ENCODE peak calls at places on chromosomes 4 and X, in four cellular contexts. Q is K562, H is A549, E is H1. F is an unnamed sample.

GRCh38 chrX:475926-476723 is 89.4 kb upstream of the PPP2R3B start:
- DNase-seq in Q (no peak), E (no peak), H (no peak), F (no peak)

GRCh38 chrX:23616361-23616760 is 50.9 kb upstream of the PRDX4 start:
- DNase-seq in Q (peak; percentile 50), E (no peak), H (peak; percentile 25), F (peak; percentile 0)

GRCh38 chrX:153989971-153990655 is 17.6 kb downstream of the TMEM187 start:
- DNase-seq in E (no peak), Q (no peak), H (no peak), F (no peak)

GRCh38 chr4:38383646-38384121 is 280.3 kb upstream of the KLF3 start:
- DNase-seq in Q (peak; percentile 54), H (no peak), E (no peak), F (no peak)

GRCh38 chr4:88477229-88477860 is 20.4 kb downstream of the HERC5 start:
- DNase-seq in E (no peak), Q (no peak), H (no peak), F (no peak)

GRCh38 chr4:151182455-151182854 is 83.0 kb downstream of the RPS3A start:
- DNase-seq in E (no peak), Q (no peak), H (no peak), F (no peak)

GRCh38 chr4:78347527-78347926 is 204.0 kb upstream of the ANXA3 start:
- DNase-seq in Q (no peak), E (no peak), H (no peak), F (no peak)

GRCh38 chr4:54384563-54384962 is 155.5 kb downstream of the PDGFRA start:
- DNase-seq in Q (no peak), H (peak; percentile 25), E (no peak), F (peak; percentile 3)

GRCh38 chrX:72554448-72555140 is 18.0 kb downstream of the HDAC8 start:
- DNase-seq in Q (no peak), E (peak; percentile 38), H (peak; percentile 87), F (no peak)

GRCh38 chr4:34043131-34043530 is 2201.2 kb downstream of the ARAP2 start:
- DNase-seq in H (no peak), E (no peak), Q (no peak), F (no peak)

GRCh38 chrX:2552621-2553297 is 52.0 kb upstream of the DHRSX start:
- DNase-seq in H (peak; percentile 78), Q (no peak), E (no peak), F (peak; percentile 13)

GRCh38 chr4:87196146-87196545 is 24.3 kb downstream of the KLHL8 start:
- DNase-seq in E (no peak), H (no peak), Q (no peak), F (no peak)

GRCh38 chr4:87188932-87189331 is 31.5 kb downstream of the KLHL8 start:
- DNase-seq in H (no peak), Q (no peak), E (no peak), F (no peak)

GRCh38 chr4:87188063-87188462 is 32.4 kb downstream of the KLHL8 start:
- DNase-seq in Q (no peak), E (no peak), H (no peak), F (no peak)

GRCh38 chr4:87193958-87194675 is 26.3 kb downstream of the KLHL8 start:
- DNase-seq in E (no peak), H (no peak), Q (no peak), F (no peak)

DNA sequence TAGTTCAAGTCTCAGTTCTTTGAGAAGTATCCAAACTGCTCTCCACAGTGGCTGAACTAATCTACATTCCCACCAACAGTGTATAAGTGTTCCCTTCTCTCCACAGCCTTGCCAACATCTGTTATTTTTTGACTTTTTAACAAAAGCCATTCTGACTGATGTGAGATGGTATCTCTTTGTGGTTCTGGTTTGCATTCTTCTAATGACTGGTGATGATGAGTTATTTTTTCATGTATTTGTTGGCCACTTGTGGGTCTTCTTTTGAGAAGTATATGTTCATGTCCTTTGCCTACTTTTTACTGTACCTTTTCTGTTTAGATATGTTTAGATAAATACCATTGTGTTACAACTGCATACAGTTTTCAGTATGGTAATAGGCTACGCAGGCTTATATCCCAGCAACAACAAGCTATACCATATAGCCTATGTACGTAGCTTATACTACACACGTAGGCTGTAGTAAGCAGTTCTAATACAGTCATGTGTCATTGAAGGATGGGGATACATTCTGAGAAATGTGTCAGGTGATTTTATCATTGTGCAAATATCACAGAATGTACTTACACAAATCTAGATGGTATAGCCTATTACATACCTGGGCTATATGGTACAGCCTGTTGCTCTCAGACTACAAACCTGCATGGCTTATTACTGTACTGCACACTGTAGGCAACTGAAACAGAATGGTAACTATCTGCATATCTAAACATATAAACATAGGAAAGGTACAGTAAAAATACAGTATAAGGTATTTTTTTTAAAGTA is 28.1 kb downstream of the KLHL8 start:
- DNase-seq in H (no peak), E (no peak), Q (no peak), F (no peak)
- TF ChIP-seq PHF8 in H (no peak), E (no peak), Q (no peak), F (no peak)

DNA sequence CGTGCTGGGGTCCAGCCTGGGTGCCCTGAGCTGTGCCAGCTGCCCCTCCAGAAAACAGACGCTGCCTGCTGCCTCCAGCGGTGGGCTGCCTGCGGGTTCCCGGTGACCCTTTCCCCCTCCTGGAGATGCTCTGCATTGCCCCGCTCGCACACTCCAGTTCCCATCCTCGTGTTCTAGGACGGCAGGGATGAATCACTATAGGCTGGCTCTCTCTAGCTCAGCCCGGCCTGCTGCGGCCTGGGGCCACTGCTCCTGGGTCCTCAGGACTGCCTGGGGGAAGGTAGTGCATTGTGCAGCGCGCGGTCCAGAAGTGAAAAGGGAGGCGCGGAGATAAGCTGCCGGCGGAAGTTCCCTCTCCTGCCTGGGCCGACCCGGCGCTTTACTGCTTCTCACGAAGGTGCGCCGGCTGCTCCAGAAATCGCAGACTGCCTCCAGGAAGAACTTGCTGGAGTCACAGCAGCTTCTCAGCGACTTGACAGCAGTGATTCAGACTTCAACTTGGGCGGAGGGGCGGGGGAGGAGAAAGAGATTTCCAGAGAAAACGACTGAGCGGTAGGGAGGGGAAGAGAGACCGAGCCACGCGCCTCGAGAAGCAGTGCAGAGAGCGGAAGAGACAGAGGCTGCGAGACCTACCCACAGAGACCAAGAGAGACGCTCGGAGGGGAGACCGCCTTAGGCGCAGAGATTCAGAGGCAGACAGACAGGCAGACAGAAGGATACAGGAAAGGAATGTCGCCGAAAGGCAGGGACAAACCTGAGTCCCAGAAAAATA is 6.7 kb upstream of the MSX1 start:
- DNase-seq in Q (peak; percentile 48), E (no peak), H (no peak), F (no peak)
- TF ChIP-seq PHF8 in Q (no peak), E (no peak), H (no peak), F (no peak)

GRCh38 chr4:141763373-141763772 is 127.0 kb downstream of the IL15 start:
- DNase-seq in Q (no peak), H (no peak), E (no peak), F (no peak)
- TF ChIP-seq PHF8 in Q (no peak), H (no peak), E (no peak), F (no peak)

DNA sequence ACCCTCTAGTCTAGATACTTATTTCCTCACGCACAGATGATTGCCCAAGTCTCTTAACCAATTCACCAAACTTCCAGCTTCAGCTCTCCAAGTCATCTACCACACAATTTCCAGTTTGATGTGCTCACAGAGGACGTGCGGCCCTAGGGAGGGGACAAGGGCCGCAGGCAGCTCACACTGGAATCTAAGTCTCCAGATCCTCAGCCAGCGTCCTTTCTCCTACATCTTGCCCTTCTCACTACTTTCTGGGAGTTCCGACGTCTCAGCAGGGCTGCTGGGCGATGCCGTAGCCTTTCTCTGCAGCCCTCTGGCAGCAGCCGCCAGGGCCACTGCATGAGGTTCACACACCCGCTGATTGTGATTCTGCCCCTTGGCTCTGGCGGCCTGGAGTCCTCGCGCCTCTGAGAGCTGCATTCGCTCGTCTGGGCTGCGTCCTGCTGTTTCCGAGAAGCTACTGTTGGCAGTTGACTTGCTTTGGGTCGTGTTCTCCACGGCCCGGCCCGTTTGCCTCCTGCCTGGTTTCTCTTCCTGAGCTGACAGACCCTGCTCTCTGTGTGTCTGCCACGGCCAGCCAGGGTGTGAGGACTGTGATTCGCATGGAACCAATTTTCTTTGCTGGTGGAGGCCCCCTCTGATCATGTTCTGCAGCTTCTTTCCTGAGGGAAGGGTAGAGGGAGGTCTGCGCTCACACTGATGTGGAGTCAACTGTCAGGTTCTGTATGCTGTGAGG is 14.1 kb upstream of the TMEM131L start:
- DNase-seq in E (peak; percentile 46), Q (no peak), H (no peak), F (no peak)
- TF ChIP-seq PHF8 in E (no peak), Q (no peak), H (no peak), F (no peak)

DNA sequence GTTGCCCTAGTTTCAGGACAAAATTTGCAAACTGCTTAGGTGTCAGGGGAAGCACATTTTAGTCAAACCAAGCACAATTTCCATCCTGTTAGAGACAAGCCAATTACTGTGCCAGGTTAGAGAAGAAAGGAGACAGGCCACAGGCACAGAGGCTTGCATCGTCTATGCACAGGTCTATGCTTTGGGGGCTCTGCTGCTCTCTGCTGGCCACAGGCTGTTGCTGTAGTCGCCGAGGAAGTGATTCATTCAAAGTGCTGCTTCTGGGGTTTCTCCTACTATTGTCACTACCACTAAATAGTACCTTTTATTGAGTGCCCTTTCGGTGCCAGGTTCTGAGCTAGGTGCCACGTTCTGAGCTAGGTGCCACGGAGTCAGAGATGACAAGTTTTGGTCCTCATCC is 45.5 kb downstream of the VGLL1 start:
- DNase-seq in H (peak; percentile 44), Q (peak; percentile 15), E (no peak), F (peak; percentile 1)
- TF ChIP-seq PHF8 in H (no peak), Q (no peak), E (no peak), F (no peak)

GRCh38 chr4:128751354-128751753 is 58.1 kb upstream of the JADE1 start:
- DNase-seq in Q (no peak), H (no peak), E (no peak), F (no peak)
- TF ChIP-seq PHF8 in Q (no peak), H (no peak), E (no peak), F (no peak)

DNA sequence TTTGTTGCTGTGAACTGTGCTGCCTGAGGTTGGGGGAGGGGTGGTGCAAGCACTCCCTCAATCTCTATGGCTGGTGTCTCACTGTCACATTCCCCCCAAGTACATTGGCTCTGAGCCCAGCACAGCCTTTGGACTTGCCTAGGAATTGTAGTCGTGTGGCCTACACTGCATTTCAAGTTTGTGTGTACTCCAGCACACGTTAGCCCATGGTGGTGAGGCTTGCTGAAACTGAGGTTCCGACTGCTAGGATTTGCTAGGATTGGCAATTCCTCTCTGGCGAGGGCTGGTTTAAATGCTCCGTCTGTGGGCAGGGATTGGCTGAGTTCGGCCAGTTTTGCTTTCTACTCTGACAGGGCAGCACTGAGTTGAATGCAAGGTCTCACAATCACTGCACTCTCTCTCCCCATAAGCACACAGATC is 121.7 kb upstream of the CXXC4 start:
- DNase-seq in H (no peak), Q (no peak), E (no peak), F (no peak)
- TF ChIP-seq PHF8 in H (no peak), Q (no peak), E (no peak), F (no peak)

DNA sequence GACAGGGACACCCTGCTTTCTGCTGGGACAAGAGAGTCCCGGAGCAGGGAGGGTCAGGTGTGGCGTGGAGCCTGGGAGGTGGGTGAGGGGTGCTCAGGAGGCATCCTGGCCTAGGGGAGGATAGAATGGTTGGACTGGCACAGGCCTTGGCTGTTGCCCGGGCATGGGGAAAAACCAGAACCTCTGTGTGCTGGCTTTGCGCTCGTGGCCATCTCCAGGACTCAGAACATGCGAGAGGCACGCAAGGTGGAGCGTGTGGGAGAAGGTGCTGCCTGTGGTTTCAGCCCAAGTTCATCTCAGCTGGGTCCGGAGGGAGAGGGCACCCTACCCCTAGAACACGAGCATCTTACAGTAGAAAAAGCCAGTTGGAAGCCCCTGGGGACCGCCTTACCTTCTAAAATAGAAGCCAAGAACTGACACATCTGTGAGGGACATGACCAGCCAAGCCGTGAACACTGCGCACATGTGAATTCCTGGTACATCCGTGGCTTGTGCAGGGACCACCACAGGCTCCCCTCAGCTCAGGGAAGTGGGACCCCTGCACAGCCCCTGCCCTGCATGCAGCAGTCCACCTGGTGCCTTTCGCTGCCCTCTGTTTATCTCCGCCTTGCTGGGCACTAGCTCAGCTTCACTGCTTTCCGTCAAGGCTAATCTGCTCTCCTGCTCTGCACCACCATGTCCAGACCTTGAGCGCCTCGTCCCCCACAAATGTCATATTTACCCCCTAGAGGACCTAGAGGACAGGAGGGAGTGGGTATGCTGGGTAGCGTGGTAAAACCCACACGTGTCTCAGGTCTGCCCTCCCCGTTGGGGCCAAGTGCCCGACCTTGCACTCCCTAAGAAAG is 13.5 kb downstream of the MSANTD1 start:
- DNase-seq in Q (no peak), H (no peak), E (no peak), F (no peak)
- TF ChIP-seq PHF8 in Q (no peak), H (no peak), E (no peak), F (no peak)